ENCODE peak calls at places on chromosome 18, in nine cellular contexts. V is hepatocyte; S is right cardiac atrium; A is SJSA1; H is CD4-positive, CD25-positive, alpha-beta regulatory T cell; O is A549; T is Peyer's patch; X is IMR-90; M is HepG2. L is an unnamed sample.
A peak's percentile ranks its signal among the peaks of the same experiment; 100 is the strongest.

GRCh38 chr18:77223653-77224052 is 26.0 kb upstream of the GALR1 start:
- DNase-seq in V (no peak), S (no peak), A (peak; percentile 78), H (no peak), O (no peak), T (no peak), X (peak; percentile 52), M (no peak), L (no peak)

GRCh38 chr18:46676162-46676830 is 19.3 kb upstream of the LOXHD1 start:
- DNase-seq in V (no peak), S (no peak), A (peak; percentile 24), H (no peak), O (peak; percentile 8), T (no peak), X (no peak), M (no peak), L (no peak)

GRCh38 chr18:44048846-44049245 is 631.8 kb upstream of the SETBP1 start:
- DNase-seq in V (no peak), S (no peak), A (no peak), H (no peak), O (no peak), T (no peak), X (no peak), M (no peak), L (no peak)

GRCh38 chr18:73614812-73615211 is 532.8 kb downstream of the FBXO15 start:
- DNase-seq in V (no peak), S (no peak), A (peak; percentile 4), H (no peak), O (peak; percentile 9), T (no peak), X (peak; percentile 88), M (no peak), L (no peak)

GRCh38 chr18:10518595-10519273 is 7.1 kb upstream of the NAPG start:
- DNase-seq in V (peak; percentile 63), S (peak; percentile 76), A (no peak), H (no peak), O (no peak), T (no peak), X (peak; percentile 36), M (peak; percentile 16), L (peak; percentile 86)

GRCh38 chr18:62776066-62776570 is 60.8 kb downstream of the PHLPP1 start:
- DNase-seq in V (no peak), S (no peak), A (no peak), H (no peak), O (no peak), T (no peak), X (no peak), M (no peak), L (no peak)

GRCh38 chr18:73980289-73980979 is 167.2 kb downstream of the FBXO15 start:
- DNase-seq in V (peak; percentile 64), S (no peak), A (peak; percentile 11), H (no peak), O (peak; percentile 27), T (no peak), X (peak; percentile 25), M (peak; percentile 9), L (no peak)

GRCh38 chr18:12516049-12516677 is 108.4 kb downstream of the PRELID3A start:
- DNase-seq in V (no peak), S (no peak), A (no peak), H (no peak), O (no peak), T (no peak), X (peak; percentile 21), M (no peak), L (no peak)

GRCh38 chr18:3340682-3341097 is 78.8 kb downstream of the MYL12B start:
- DNase-seq in V (peak; percentile 62), S (no peak), A (peak; percentile 8), H (no peak), O (no peak), T (no peak), X (peak; percentile 28), M (no peak), L (no peak)

GRCh38 chr18:7059276-7059675 is 58.3 kb downstream of the LAMA1 start:
- DNase-seq in V (no peak), S (no peak), A (peak; percentile 21), H (no peak), O (no peak), T (no peak), X (peak; percentile 24), M (no peak), L (no peak)

GRCh38 chr18:35934891-35935290 is 37.6 kb upstream of the RMP24 start:
- DNase-seq in V (no peak), S (no peak), A (no peak), H (no peak), O (no peak), T (no peak), X (no peak), M (no peak), L (no peak)

GRCh38 chr18:51739044-51739666 is 541.7 kb upstream of the MEX3C start:
- DNase-seq in V (no peak), S (no peak), A (no peak), H (no peak), O (no peak), T (no peak), X (no peak), M (no peak), L (no peak)

GRCh38 chr18:8908792-8909510 is 193.5 kb upstream of the NDUFV2 start:
- DNase-seq in V (no peak), S (no peak), A (no peak), H (no peak), O (no peak), T (no peak), X (no peak), M (no peak), L (no peak)

GRCh38 chr18:34773961-34774754 is 64.1 kb downstream of the DTNA start:
- DNase-seq in V (peak; percentile 18), S (peak; percentile 74), A (peak; percentile 55), H (no peak), O (no peak), T (no peak), X (peak; percentile 64), M (no peak), L (peak; percentile 59)

GRCh38 chr18:49368161-49368875 is 92.1 kb downstream of the DYM start:
- DNase-seq in V (no peak), S (no peak), A (no peak), H (no peak), O (no peak), T (no peak), X (no peak), M (no peak), L (no peak)
- H3K27ac ChIP-seq in V (no peak overlapping the region), S (no peak overlapping the region), A (no peak overlapping the region), H (no peak overlapping the region), O (no peak overlapping the region), T (no peak overlapping the region), X (no peak overlapping the region), M (peak overlapping the region; percentile 65), L (no peak overlapping the region)

GRCh38 chr18:54692463-54692862 is 101.4 kb downstream of the DYNAP start:
- DNase-seq in V (no peak), S (no peak), A (no peak), H (no peak), O (no peak), T (no peak), X (no peak), M (no peak), L (no peak)
- H3K27ac ChIP-seq in V (no peak overlapping the region), S (no peak overlapping the region), A (no peak overlapping the region), H (no peak overlapping the region), O (no peak overlapping the region), T (no peak overlapping the region), X (no peak overlapping the region), M (no peak overlapping the region), L (no peak overlapping the region)

DNA sequence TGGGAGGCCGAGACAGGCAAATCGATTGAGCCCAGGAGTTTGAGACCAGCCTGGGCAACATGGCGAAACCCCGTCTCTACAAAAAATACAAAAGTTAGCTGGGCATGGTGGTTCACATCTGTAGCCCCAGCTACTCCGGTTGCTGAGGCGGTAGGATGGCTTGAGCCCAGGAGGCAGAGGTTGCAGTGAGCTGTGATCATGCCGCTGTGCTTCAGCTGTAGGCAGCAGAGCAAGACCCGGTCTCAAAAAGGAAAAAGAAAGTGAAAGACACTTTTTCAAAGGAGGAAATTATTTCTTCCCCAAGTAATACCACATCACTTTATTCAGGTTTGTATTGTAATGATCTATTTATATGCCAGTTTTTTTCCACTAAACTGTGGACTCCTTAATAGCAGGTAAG is 35.7 kb upstream of the TAF4B start:
- DNase-seq in V (no peak), S (no peak), A (no peak), H (peak; percentile 43), O (no peak), T (peak; percentile 82), X (no peak), M (no peak), L (no peak)
- H3K27ac ChIP-seq in V (no peak overlapping the region), S (no peak overlapping the region), A (no peak overlapping the region), H (peak overlapping the region; percentile 47), O (no peak overlapping the region), T (no peak overlapping the region), X (no peak overlapping the region), M (no peak overlapping the region), L (no peak overlapping the region)

DNA sequence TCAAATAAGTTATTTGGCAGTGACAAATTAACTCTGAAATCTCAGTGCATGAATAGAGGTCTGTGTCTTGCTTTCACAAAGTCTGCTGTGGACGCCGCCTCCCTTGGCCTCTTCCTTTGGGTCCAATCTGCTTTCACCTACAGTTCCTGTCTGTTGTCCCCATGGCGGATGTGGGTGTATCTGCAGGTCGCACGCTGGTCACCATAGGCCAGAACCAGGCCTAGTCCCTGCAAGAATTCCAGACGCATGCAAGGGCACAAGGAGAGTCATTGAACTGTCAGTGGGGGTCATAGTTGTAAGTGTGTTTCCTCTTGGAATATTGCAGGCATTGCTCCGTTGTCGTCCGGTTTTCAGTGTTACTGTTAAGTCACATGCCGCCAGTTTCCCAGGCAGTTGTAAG is 7.4 kb downstream of the SOCS6 start:
- DNase-seq in V (no peak), S (no peak), A (no peak), H (no peak), O (peak; percentile 90), T (no peak), X (no peak), M (peak; percentile 89), L (no peak)
- H3K27ac ChIP-seq in V (no peak overlapping the region), S (peak overlapping the region; percentile 19), A (no peak overlapping the region), H (no peak overlapping the region), O (peak overlapping the region; percentile 95), T (no peak overlapping the region), X (peak overlapping the region; percentile 4), M (peak overlapping the region; percentile 59), L (no peak overlapping the region)

GRCh38 chr18:28153485-28154065 is 23.4 kb downstream of the CDH2 start:
- DNase-seq in V (no peak), S (no peak), A (no peak), H (no peak), O (no peak), T (no peak), X (peak; percentile 60), M (no peak), L (no peak)
- H3K27ac ChIP-seq in V (no peak overlapping the region), S (peak overlapping the region; percentile 48), A (no peak overlapping the region), H (no peak overlapping the region), O (no peak overlapping the region), T (no peak overlapping the region), X (no peak overlapping the region), M (no peak overlapping the region), L (peak overlapping the region; percentile 1)

GRCh38 chr18:48959921-48960920 is 9.5 kb upstream of the SMAD7 start:
- DNase-seq in V (peak; percentile 34), S (no peak), A (peak; percentile 90), H (no peak), O (no peak), T (no peak), X (peak; percentile 61), M (no peak), L (no peak)
- H3K27ac ChIP-seq in V (peak overlapping the region; percentile 58), S (no peak overlapping the region), A (peak overlapping the region; percentile 92), H (no peak overlapping the region), O (no peak overlapping the region), T (peak overlapping the region; percentile 63), X (peak overlapping the region; percentile 69), M (no peak overlapping the region), L (no peak overlapping the region)